ENCODE peak calls at places on chromosomes 6 and 20, in eight cellular contexts. Z, S, A, V, H, D, X and T are unnamed samples.

GRCh38 chr6:152161501-152161900 is 354.0 kb downstream of the ESR1 start:
- DNase-seq in Z (no peak), S (peak), A (no peak), V (no peak), H (peak), D (no peak), X (peak), T (no peak)

GRCh38 chr20:22385602-22386299 is 198.6 kb downstream of the FOXA2 start:
- DNase-seq in Z (no peak), S (no peak), A (no peak), V (no peak), H (no peak), D (no peak), X (peak), T (no peak)

GRCh38 chr20:709421-709820 is 33.8 kb upstream of the SCRT2 start:
- DNase-seq in Z (no peak), S (no peak), A (no peak), V (no peak), H (no peak), D (no peak), X (peak), T (no peak)

GRCh38 chr20:41306061-41306727 is 11.3 kb downstream of the ZHX3 start:
- DNase-seq in Z (no peak), S (no peak), A (no peak), V (no peak), H (no peak), D (no peak), X (no peak), T (no peak)

GRCh38 chr20:38146156-38146555 is 18.9 kb downstream of the TGM2 start:
- DNase-seq in Z (no peak), S (no peak), A (no peak), V (no peak), H (no peak), D (no peak), X (no peak), T (no peak)

GRCh38 chr6:134288538-134289203 is 29.2 kb downstream of the SGK1 start:
- DNase-seq in Z (no peak), S (peak), A (no peak), V (no peak), H (peak), D (no peak), X (peak), T (no peak)

GRCh38 chr20:24724982-24725533 is 224.0 kb upstream of the CST7 start:
- DNase-seq in Z (no peak), S (no peak), A (no peak), V (no peak), H (no peak), D (no peak), X (no peak), T (no peak)

GRCh38 chr6:145723646-145724045 is 11.7 kb downstream of the EPM2A start:
- DNase-seq in Z (no peak), S (peak), A (no peak), V (no peak), H (peak), D (no peak), X (no peak), T (no peak)

GRCh38 chr20:25668446-25668845 is 28.2 kb downstream of the ZNF337 start:
- DNase-seq in Z (no peak), S (no peak), A (no peak), V (no peak), H (no peak), D (no peak), X (no peak), T (no peak)

GRCh38 chr20:47762699-47763098 is 22.6 kb downstream of the SULF2 start:
- DNase-seq in Z (no peak), S (no peak), A (no peak), V (no peak), H (no peak), D (no peak), X (peak), T (no peak)

GRCh38 chr6:26404534-26404933 is 2.5 kb downstream of the BTN3A1 start:
- DNase-seq in Z (no peak), S (no peak), A (no peak), V (no peak), H (no peak), D (no peak), X (no peak), T (no peak)

GRCh38 chr6:40668203-40668602 is 81.0 kb upstream of the LRFN2 start:
- DNase-seq in Z (no peak), S (no peak), A (no peak), V (no peak), H (no peak), D (no peak), X (no peak), T (no peak)

GRCh38 chr6:170114187-170114945 is 176.5 kb downstream of the DLL1 start:
- DNase-seq in Z (no peak), S (no peak), A (no peak), V (no peak), H (no peak), D (no peak), X (no peak), T (peak)

GRCh38 chr20:33822423-33822822 is 11.3 kb downstream of the CHMP4B start:
- DNase-seq in Z (no peak), S (no peak), A (no peak), V (no peak), H (no peak), D (no peak), X (no peak), T (no peak)

GRCh38 chr6:27188206-27188884 is 59.2 kb upstream of the PRSS16 start:
- DNase-seq in Z (peak), S (peak), A (no peak), V (peak), H (peak), D (peak), X (peak), T (peak)

GRCh38 chr6:24692003-24692402 is 25.1 kb downstream of the ACOT13 start:
- DNase-seq in Z (no peak), S (no peak), A (no peak), V (no peak), H (no peak), D (no peak), X (no peak), T (no peak)

GRCh38 chr6:133571681-133572080 is 317.2 kb upstream of the TCF21 start:
- DNase-seq in Z (no peak), S (no peak), A (no peak), V (no peak), H (no peak), D (no peak), X (no peak), T (no peak)

GRCh38 chr20:52614036-52614863 is 357.9 kb upstream of the TSHZ2 start:
- DNase-seq in Z (no peak), S (no peak), A (no peak), V (no peak), H (no peak), D (no peak), X (peak), T (no peak)

GRCh38 chr6:160887616-160888015 is 104.0 kb upstream of the MAP3K4 start:
- DNase-seq in Z (no peak), S (no peak), A (no peak), V (no peak), H (no peak), D (no peak), X (no peak), T (no peak)

GRCh38 chr20:58154106-58154505 is 74.3 kb downstream of the ANKRD60 start:
- DNase-seq in Z (no peak), S (no peak), A (no peak), V (no peak), H (no peak), D (no peak), X (no peak), T (no peak)

GRCh38 chr20:35015863-35016193 is 60.2 kb downstream of the MYH7B start:
- DNase-seq in Z (no peak), S (no peak), A (no peak), V (no peak), H (no peak), D (no peak), X (no peak), T (no peak)

GRCh38 chr6:13046084-13046483 is 282.3 kb downstream of the TBC1D7 start:
- DNase-seq in Z (no peak), S (no peak), A (no peak), V (no peak), H (no peak), D (no peak), X (no peak), T (no peak)

GRCh38 chr20:36273414-36274247 is 32.5 kb upstream of the DLGAP4 start:
- DNase-seq in Z (no peak), S (peak), A (no peak), V (no peak), H (peak), D (no peak), X (peak), T (no peak)

GRCh38 chr20:33709398-33709797 is 10.7 kb downstream of the PXMP4 start:
- DNase-seq in Z (no peak), S (no peak), A (no peak), V (no peak), H (no peak), D (no peak), X (peak), T (no peak)

GRCh38 chr6:132959927-132960326 is 145.6 kb downstream of the RPS12 start:
- DNase-seq in Z (no peak), S (no peak), A (no peak), V (no peak), H (no peak), D (no peak), X (no peak), T (no peak)

GRCh38 chr6:52526634-52527033 is 50.2 kb downstream of the TRAM2 start:
- DNase-seq in Z (no peak), S (peak), A (no peak), V (no peak), H (peak), D (no peak), X (peak), T (no peak)

GRCh38 chr20:50625986-50626677 is 65.2 kb downstream of the RIPOR3 start:
- DNase-seq in Z (no peak), S (peak), A (no peak), V (no peak), H (peak), D (no peak), X (peak), T (peak)

GRCh38 chr20:18645196-18645745 is 57.4 kb downstream of the DTD1 start:
- DNase-seq in Z (no peak), S (no peak), A (no peak), V (no peak), H (no peak), D (no peak), X (no peak), T (no peak)

GRCh38 chr6:130622142-130622541 is 205.1 kb upstream of the SMLR1 start:
- DNase-seq in Z (no peak), S (peak), A (no peak), V (no peak), H (peak), D (no peak), X (peak), T (no peak)

GRCh38 chr6:94401311-94401710 is 982.0 kb upstream of the EPHA7 start:
- DNase-seq in Z (no peak), S (no peak), A (no peak), V (no peak), H (no peak), D (no peak), X (no peak), T (no peak)

GRCh38 chr6:134245041-134245440 is 72.9 kb downstream of the SGK1 start:
- DNase-seq in Z (no peak), S (peak), A (no peak), V (no peak), H (peak), D (no peak), X (peak), T (no peak)